ENCODE peak calls at places on chromosome 2, in seven cellular contexts. O, P, E, N, Z, L and T are unnamed samples.

GRCh38 chr2:231664727-231665126 is 43.6 kb upstream of the PTMA start:
- DNase-seq in Z (no peak), N (peak), L (no peak), O (no peak), E (no peak), P (no peak), T (no peak)

GRCh38 chr2:7572460-7572859 is 655.2 kb downstream of the RNF144A start:
- DNase-seq in P (no peak), E (no peak), L (no peak), O (no peak), N (peak), Z (no peak), T (peak)

GRCh38 chr2:72734432-72734831 is 91.4 kb downstream of the EXOC6B start:
- DNase-seq in O (no peak), E (no peak), N (no peak), P (no peak), Z (no peak), L (no peak), T (no peak)

GRCh38 chr2:120910956-120911951 is 175.6 kb downstream of the GLI2 start:
- DNase-seq in P (no peak), L (no peak), N (no peak), E (peak), Z (no peak), O (no peak), T (no peak)

GRCh38 chr2:1348789-1349188 is 64.5 kb upstream of the TPO start:
- DNase-seq in P (no peak), Z (no peak), N (no peak), E (no peak), O (no peak), L (no peak), T (no peak)

GRCh38 chr2:66440011-66440542 is 5.2 kb downstream of the MEIS1 start:
- DNase-seq in Z (no peak), N (no peak), L (no peak), O (no peak), E (no peak), P (no peak), T (no peak)

GRCh38 chr2:32756074-32756727 is 128.4 kb downstream of the TTC27 start:
- DNase-seq in E (no peak), O (no peak), P (no peak), Z (no peak), L (no peak), N (no peak), T (no peak)

GRCh38 chr2:3505771-3506170 is 13.6 kb downstream of the ADI1 start:
- DNase-seq in L (no peak), P (no peak), O (no peak), N (no peak), Z (no peak), E (no peak), T (no peak)

GRCh38 chr2:1947316-1947715 is 203.0 kb upstream of the PXDN start:
- DNase-seq in Z (no peak), O (no peak), N (no peak), P (no peak), L (no peak), E (no peak), T (no peak)

GRCh38 chr2:46732127-46732526 is 183.5 kb downstream of the MCFD2 start:
- DNase-seq in P (no peak), E (no peak), Z (no peak), N (no peak), O (no peak), L (no peak), T (no peak)

GRCh38 chr2:8882094-8882493 is 44.7 kb upstream of the KIDINS220 start:
- DNase-seq in N (no peak), L (no peak), P (no peak), Z (peak), E (no peak), O (no peak), T (no peak)

GRCh38 chr2:209351636-209352035 is 72.2 kb upstream of the MAP2 start:
- DNase-seq in N (no peak), P (no peak), Z (no peak), L (no peak), O (no peak), E (no peak), T (no peak)

GRCh38 chr2:30191107-30191506 is 40.2 kb upstream of the LBH start:
- DNase-seq in P (no peak), E (no peak), Z (no peak), N (no peak), O (no peak), L (no peak), T (no peak)

GRCh38 chr2:6073260-6074141 is 381.3 kb downstream of the SOX11 start:
- DNase-seq in E (no peak), N (no peak), L (no peak), P (peak), O (no peak), Z (no peak), T (no peak)

GRCh38 chr2:199682001-199682400 is 169.0 kb downstream of the FTCDNL1 start:
- DNase-seq in O (no peak), N (no peak), Z (no peak), L (no peak), E (no peak), P (no peak), T (no peak)

GRCh38 chr2:204533629-204534370 is 11.5 kb upstream of the PARD3B start:
- DNase-seq in N (no peak), Z (peak), O (no peak), E (no peak), L (no peak), P (no peak), T (no peak)

GRCh38 chr2:226797989-226798421 is 1.6 kb downstream of the IRS1 start:
- DNase-seq in Z (no peak), O (no peak), E (no peak), N (no peak), L (no peak), P (no peak), T (no peak)

GRCh38 chr2:164911832-164912231 is 43.5 kb downstream of the SLC38A11 start:
- DNase-seq in Z (no peak), P (no peak), N (no peak), E (no peak), O (no peak), L (no peak), T (no peak)

GRCh38 chr2:197851451-197851850 is 47.1 kb downstream of the PLCL1 start:
- DNase-seq in P (no peak), O (no peak), Z (no peak), E (no peak), N (no peak), L (no peak), T (peak)

GRCh38 chr2:28381225-28382180 is 11.2 kb upstream of the FOSL2 start:
- DNase-seq in P (no peak), O (no peak), E (no peak), N (no peak), Z (no peak), L (no peak), T (no peak)

GRCh38 chr2:157427003-157427921 is 16.6 kb downstream of the CYTIP start:
- DNase-seq in L (no peak), O (no peak), E (no peak), P (no peak), N (no peak), Z (no peak), T (no peak)

GRCh38 chr2:28643911-28644334 is 107.7 kb upstream of the PPP1CB start:
- DNase-seq in P (no peak), E (peak), O (no peak), N (no peak), L (no peak), Z (peak), T (no peak)

GRCh38 chr2:207330912-207331311 is 165.2 kb upstream of the KLF7 start:
- DNase-seq in N (no peak), Z (peak), O (no peak), L (peak), E (peak), P (no peak), T (peak)

GRCh38 chr2:134155134-134155533 is 98.7 kb upstream of the MGAT5 start:
- DNase-seq in E (no peak), Z (no peak), N (no peak), L (no peak), P (peak), O (no peak), T (no peak)

GRCh38 chr2:191626497-191627151 is 51.3 kb upstream of the NABP1 start:
- DNase-seq in N (no peak), E (no peak), Z (peak), O (no peak), L (no peak), P (no peak), T (no peak)

GRCh38 chr2:85971369-85971768 is 82.6 kb upstream of the ST3GAL5 start:
- DNase-seq in O (no peak), E (no peak), L (no peak), P (no peak), N (no peak), Z (peak), T (no peak)

GRCh38 chr2:84782717-84783442 is 98.0 kb downstream of the TRABD2A start:
- DNase-seq in L (no peak), Z (no peak), E (no peak), P (no peak), N (no peak), O (no peak), T (peak)

GRCh38 chr2:229634574-229635185 is 79.7 kb downstream of the DNER start:
- DNase-seq in P (no peak), Z (no peak), E (no peak), L (no peak), O (no peak), N (no peak), T (no peak)

GRCh38 chr2:42809876-42810125 is 17.4 kb upstream of the HAAO start:
- DNase-seq in E (peak), O (peak), Z (peak), N (peak), P (no peak), L (peak), T (peak)

GRCh38 chr2:42810971-42811865 is 18.8 kb upstream of the HAAO start:
- DNase-seq in N (peak), P (peak), O (peak), E (peak), L (peak), Z (no peak), T (peak)

GRCh38 chr2:42808301-42808700 is 15.9 kb upstream of the HAAO start:
- DNase-seq in N (no peak), Z (no peak), P (no peak), L (no peak), O (no peak), E (no peak), T (no peak)

GRCh38 chr2:42809131-42809875 is 16.9 kb upstream of the HAAO start:
- DNase-seq in N (no peak), O (no peak), L (peak), E (no peak), Z (no peak), P (no peak), T (no peak)

GRCh38 chr2:42810126-42810970 is 18.0 kb upstream of the HAAO start:
- DNase-seq in P (peak), L (peak), E (peak), Z (peak), O (peak), N (peak), T (peak)
- TF ChIP-seq CTCF in P (no peak), L (peak), E (peak), Z (no peak), O (no peak), N (no peak), T (no peak)

DNA sequence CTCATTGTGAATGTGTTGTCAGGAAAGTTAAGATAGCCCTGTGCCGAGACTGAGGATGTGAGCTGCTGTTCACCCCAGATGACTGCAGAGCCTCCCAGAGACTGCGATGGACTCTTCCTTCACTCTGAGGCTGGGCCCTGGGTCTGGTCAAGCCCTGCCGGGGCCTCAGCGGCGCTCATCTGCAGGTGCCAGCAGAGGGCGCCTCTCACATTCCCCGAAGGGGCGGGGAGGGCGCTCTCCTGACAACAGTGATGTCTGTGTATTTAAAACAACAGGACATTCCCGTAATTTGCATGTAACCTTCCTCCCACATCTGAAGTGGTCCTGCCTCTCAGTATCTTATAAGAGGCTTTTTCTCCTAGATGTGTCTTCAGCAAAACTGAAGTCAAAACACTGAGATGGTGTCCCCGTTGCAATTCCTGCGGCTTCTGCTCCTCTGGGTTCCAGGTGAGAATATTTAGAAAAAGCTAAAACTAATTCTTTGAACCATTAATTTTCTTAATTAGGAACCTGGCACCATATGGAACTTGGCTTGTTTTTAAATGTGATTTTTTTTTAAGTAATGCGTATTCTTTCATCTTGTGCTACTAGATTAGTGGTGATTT is 1377.9 kb downstream of the RPIA start:
- DNase-seq in N (no peak), P (peak), E (no peak), Z (peak), O (no peak), L (peak), T (peak)
- TF ChIP-seq CTCF in N (no peak), P (peak), E (no peak), Z (peak), O (no peak), L (peak), T (peak)

DNA sequence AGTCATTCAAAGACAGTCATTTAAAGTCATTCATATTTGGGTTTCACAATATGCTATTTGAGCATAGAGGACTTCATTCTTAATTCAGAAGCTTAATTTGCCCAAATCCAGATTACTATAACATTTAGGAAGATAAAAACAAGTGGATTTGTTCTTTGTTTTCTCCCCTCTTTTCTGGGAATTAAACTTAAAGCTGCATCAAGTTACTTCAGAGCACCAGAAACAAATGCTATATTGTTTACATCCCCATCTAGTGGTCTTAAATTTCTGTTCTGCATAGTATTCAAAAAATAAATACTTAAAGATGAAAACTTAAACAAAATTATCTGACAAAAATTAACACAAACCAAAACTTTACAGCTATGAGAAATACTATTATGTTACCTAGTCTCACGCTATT is 34.7 kb upstream of the MARCHF7 start:
- DNase-seq in Z (peak), L (no peak), O (no peak), N (no peak), E (no peak), P (no peak), T (no peak)
- TF ChIP-seq CTCF in Z (peak), L (peak), O (no peak), N (no peak), E (no peak), P (no peak), T (no peak)

GRCh38 chr2:112692496-112692911 is 28.3 kb upstream of the NT5DC4 start:
- DNase-seq in E (no peak), P (no peak), Z (peak), N (peak), O (no peak), L (peak), T (peak)
- TF ChIP-seq CTCF in E (no peak), P (no peak), Z (no peak), N (no peak), O (no peak), L (no peak), T (no peak)

GRCh38 chr2:22355816-22356433 is 1029.1 kb upstream of the KLHL29 start:
- DNase-seq in O (peak), P (peak), L (peak), E (peak), N (peak), Z (no peak), T (peak)
- TF ChIP-seq CTCF in O (peak), P (peak), L (peak), E (peak), N (peak), Z (peak), T (peak)

GRCh38 chr2:236291476-236291875 is 27.3 kb upstream of the ASB18 start:
- DNase-seq in Z (no peak), O (no peak), P (no peak), L (no peak), E (no peak), N (no peak), T (no peak)

GRCh38 chr2:236295481-236295880 is 31.3 kb upstream of the ASB18 start:
- DNase-seq in E (no peak), O (no peak), Z (no peak), N (no peak), P (no peak), L (no peak), T (no peak)

GRCh38 chr2:236291911-236292310 is 27.7 kb upstream of the ASB18 start:
- DNase-seq in E (no peak), O (no peak), L (no peak), N (no peak), P (no peak), Z (no peak), T (no peak)

GRCh38 chr2:236294647-236295046 is 30.4 kb upstream of the ASB18 start:
- DNase-seq in O (no peak), P (no peak), E (no peak), L (no peak), N (no peak), Z (no peak), T (no peak)

GRCh38 chr2:236293241-236293810 is 29.1 kb upstream of the ASB18 start:
- DNase-seq in P (no peak), O (no peak), E (no peak), Z (no peak), N (no peak), L (no peak), T (no peak)
- TF ChIP-seq CTCF in P (no peak), O (no peak), E (no peak), Z (no peak), N (no peak), L (no peak), T (no peak)

DNA sequence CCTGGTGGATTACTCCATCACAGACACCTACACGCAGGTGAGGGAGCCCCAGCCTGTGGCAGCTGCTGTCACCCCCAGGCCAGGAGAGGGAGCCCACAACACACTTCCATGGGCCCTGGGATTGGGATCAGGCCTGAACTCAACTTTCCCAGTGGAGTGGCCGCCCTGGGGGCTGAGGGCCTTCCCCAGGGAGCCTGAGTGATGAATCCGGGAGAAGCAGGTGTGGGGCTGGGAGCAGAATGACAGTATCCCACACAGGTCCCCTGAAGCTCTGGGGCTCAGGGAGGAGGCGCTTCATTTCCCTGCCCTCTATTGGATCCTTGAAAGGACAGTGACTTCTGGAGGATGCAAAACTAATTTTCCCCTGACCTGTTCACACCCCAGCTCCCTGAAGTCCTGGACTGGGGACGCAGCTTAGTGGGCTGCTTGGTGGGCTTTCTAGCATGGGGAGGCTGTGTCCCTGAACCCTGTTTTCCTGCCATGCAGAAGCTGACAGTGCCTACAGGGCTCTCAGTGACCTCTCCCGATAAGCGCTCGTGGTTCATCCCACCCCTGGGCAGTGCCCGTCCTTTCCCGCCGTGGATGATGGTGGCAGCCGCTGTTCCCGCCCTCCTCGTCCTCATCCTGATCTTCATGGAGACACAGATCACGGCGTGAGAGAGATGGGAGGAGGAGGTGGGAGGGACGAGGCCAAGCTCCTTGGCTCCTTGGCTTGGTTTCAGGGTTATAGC is 11.0 kb downstream of the SLC4A3 start:
- DNase-seq in P (no peak), Z (no peak), O (no peak), N (no peak), L (no peak), E (no peak), T (no peak)
- TF ChIP-seq CTCF in P (no peak), Z (peak), O (no peak), N (no peak), L (no peak), E (no peak), T (no peak)

GRCh38 chr2:38438536-38439225 is 61.6 kb upstream of the ATL2 start:
- DNase-seq in Z (no peak), L (no peak), P (no peak), O (no peak), N (no peak), E (no peak), T (peak)

GRCh38 chr2:38439226-38439612 is 62.1 kb upstream of the ATL2 start:
- DNase-seq in O (no peak), L (no peak), N (no peak), Z (no peak), P (no peak), E (no peak), T (peak)

GRCh38 chr2:38439807-38440300 is 62.8 kb upstream of the ATL2 start:
- DNase-seq in O (no peak), P (no peak), L (no peak), E (no peak), N (no peak), Z (no peak), T (no peak)

GRCh38 chr2:38441346-38441745 is 64.3 kb upstream of the ATL2 start:
- DNase-seq in L (no peak), N (no peak), Z (no peak), O (no peak), E (no peak), P (no peak), T (no peak)

DNA sequence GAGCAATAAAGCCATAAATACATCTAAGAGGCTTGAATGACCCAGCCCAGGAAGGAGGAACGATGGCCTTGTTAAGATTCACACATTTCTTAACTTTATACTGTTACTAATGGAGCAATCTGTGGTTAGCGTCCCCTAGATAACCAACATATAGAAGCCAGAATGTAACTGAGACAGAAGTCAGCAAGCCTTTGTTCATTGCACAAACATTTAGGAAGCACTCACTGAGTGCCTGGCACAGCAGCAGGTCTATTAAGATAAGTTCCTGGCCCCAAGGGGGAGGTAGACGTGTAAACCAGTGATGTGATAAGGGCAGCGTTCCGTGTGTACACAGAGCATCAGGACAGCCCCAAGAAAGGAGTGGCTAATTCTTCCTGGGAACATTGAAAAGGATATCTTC is 63.6 kb upstream of the ATL2 start:
- DNase-seq in L (no peak), O (no peak), N (no peak), P (no peak), Z (no peak), E (no peak), T (no peak)
- TF ChIP-seq CTCF in L (no peak), O (no peak), N (peak), P (no peak), Z (no peak), E (no peak), T (no peak)